ENCODE peak calls at places on chromosome 2, in ten cellular contexts. J is GM23338, L is WERI-Rb-1, Q is neural crest cell, Z is GM13976, Y is nephron progenitor cell, O is epithelial cell of esophagus, H is heart right ventricle, E is IMR-90, N is dorsolateral prefrontal cortex. S is an unnamed sample.

GRCh38 chr2:149259136-149259535 is 71.3 kb upstream of the LYPD6 start:
- DNase-seq in E (no peak), H (no peak), L (no peak), N (no peak), J (no peak), Q (no peak), O (no peak), Z (no peak), Y (no peak), S (no peak)

GRCh38 chr2:60671971-60672370 is 84.1 kb upstream of the PAPOLG start:
- DNase-seq in Q (no peak), Y (no peak), E (no peak), N (no peak), O (no peak), Z (no peak), L (no peak), J (no peak), H (no peak), S (no peak)

GRCh38 chr2:230842473-230842872 is 22.3 kb upstream of the ITM2C start:
- DNase-seq in Q (no peak), H (no peak), Y (no peak), J (no peak), O (peak; percentile 30), L (no peak), N (no peak), E (no peak), Z (no peak), S (no peak)

GRCh38 chr2:165018207-165018606 is 62.9 kb upstream of the SLC38A11 start:
- DNase-seq in N (no peak), E (peak; percentile 1), O (no peak), H (no peak), L (no peak), Q (peak; percentile 23), Z (no peak), Y (no peak), J (peak; percentile 87), S (no peak)

GRCh38 chr2:60819155-60819862 is 62.1 kb upstream of the REL start:
- DNase-seq in O (no peak), N (no peak), L (no peak), J (no peak), Z (no peak), Q (no peak), H (no peak), E (no peak), Y (no peak), S (no peak)

GRCh38 chr2:170711196-170711773 is 3.9 kb upstream of the SP5 start:
- DNase-seq in N (no peak), Z (no peak), O (no peak), L (no peak), J (peak; percentile 38), Y (no peak), H (no peak), Q (no peak), E (no peak), S (no peak)

GRCh38 chr2:144453039-144453336 is 66.9 kb downstream of the ZEB2 start:
- DNase-seq in N (no peak), J (no peak), Y (no peak), Z (no peak), O (no peak), L (peak; percentile 13), H (no peak), Q (no peak), E (peak; percentile 76), S (peak; percentile 80)

GRCh38 chr2:29462293-29462692 is 347.1 kb downstream of the CLIP4 start:
- DNase-seq in Y (no peak), Z (no peak), Q (no peak), E (peak; percentile 68), J (no peak), O (peak; percentile 62), N (no peak), L (no peak), H (no peak), S (peak; percentile 28)

GRCh38 chr2:197310271-197310939 is at the start of gene ANKRD44:
- DNase-seq in H (peak; percentile 90), Q (peak; percentile 76), J (peak; percentile 83), Z (peak; percentile 90), O (peak; percentile 89), N (peak; percentile 90), E (peak; percentile 80), L (peak; percentile 87), Y (peak; percentile 86), S (peak; percentile 74)

GRCh38 chr2:160869411-160869810 is 290.8 kb upstream of the TANK start:
- DNase-seq in H (no peak), O (peak; percentile 58), J (no peak), Z (no peak), E (peak; percentile 94), Y (no peak), L (no peak), N (no peak), Q (no peak), S (peak; percentile 71)

GRCh38 chr2:119544075-119545031 is at the start of gene CFAP221:
- DNase-seq in H (peak; percentile 67), Y (peak; percentile 87), L (peak; percentile 83), Z (peak; percentile 70), O (peak; percentile 72), N (peak; percentile 80), J (peak; percentile 88), Q (peak; percentile 73), E (peak; percentile 28), S (peak; percentile 37)

GRCh38 chr2:74002515-74003391 is 18.0 kb downstream of the TET3 start:
- DNase-seq in N (peak; percentile 85), J (peak; percentile 91), Q (peak; percentile 70), O (peak; percentile 88), Y (peak; percentile 89), L (peak; percentile 96), Z (peak; percentile 96), E (peak; percentile 83), H (peak; percentile 78), S (peak; percentile 86)

GRCh38 chr2:122519806-122520205 is 764.4 kb downstream of the TSN start:
- DNase-seq in E (no peak), L (no peak), N (no peak), J (no peak), Q (no peak), Y (no peak), H (no peak), Z (no peak), O (peak; percentile 67), S (no peak)

DNA sequence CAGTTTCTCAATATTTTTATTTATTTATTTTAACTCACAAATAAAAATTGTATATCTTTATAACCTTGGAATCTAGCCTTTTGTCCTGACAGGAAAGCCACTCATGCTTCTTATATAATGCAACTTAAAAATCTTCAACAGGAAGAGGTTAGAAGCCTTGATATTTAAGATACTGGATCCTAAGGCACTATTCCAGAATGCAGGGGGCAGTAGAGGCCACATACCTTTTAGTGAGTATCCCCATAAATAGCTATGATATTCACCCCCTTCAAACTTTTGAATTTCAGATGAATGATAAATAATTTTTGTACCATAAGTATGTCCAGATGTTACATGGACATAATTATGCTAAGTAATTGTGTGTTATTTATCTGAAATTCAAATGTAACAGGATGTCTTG is 592.7 kb upstream of the VRK2 start:
- DNase-seq in O (no peak), Y (no peak), Q (no peak), N (no peak), J (peak; percentile 47), L (no peak), E (no peak), H (no peak), Z (no peak), S (no peak)
- TF ChIP-seq CTCF in O (peak; percentile 11), Y (peak; percentile 24), Q (peak; percentile 26), N (no peak), J (peak; percentile 63), L (peak; percentile 13), E (no peak), H (no peak), Z (no peak), S (no peak)

GRCh38 chr2:5374736-5375135 is 317.4 kb upstream of the SOX11 start:
- DNase-seq in N (no peak), H (no peak), Y (no peak), L (no peak), Z (no peak), E (no peak), J (no peak), Q (no peak), O (no peak), S (no peak)

GRCh38 chr2:5367321-5367720 is 324.9 kb upstream of the SOX11 start:
- DNase-seq in E (no peak), H (no peak), O (no peak), Y (no peak), N (no peak), L (no peak), Q (no peak), Z (no peak), J (no peak), S (no peak)

GRCh38 chr2:5368263-5368662 is 323.9 kb upstream of the SOX11 start:
- DNase-seq in E (no peak), N (no peak), J (peak; percentile 27), H (no peak), Q (no peak), Y (no peak), O (no peak), L (no peak), Z (no peak), S (no peak)

DNA sequence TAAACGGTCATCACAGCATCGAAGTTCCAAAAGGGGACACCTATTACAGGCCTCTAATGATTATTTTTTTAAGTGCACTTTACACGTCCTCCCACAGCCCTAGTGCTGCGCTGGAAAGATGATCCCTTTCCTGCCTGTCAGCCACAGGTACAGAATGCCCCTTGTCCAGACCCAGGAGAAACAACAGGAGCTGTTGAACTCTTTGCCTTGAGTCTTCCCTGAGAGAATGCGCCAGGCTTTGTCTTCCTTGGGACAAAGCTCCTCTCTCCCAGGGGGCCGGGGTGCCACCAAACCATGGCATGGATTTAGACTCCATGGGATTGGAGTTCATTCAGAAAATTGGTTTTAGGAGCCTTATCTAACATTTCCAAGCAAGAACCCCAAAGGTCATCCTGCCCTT is 319.0 kb upstream of the SOX11 start:
- DNase-seq in Z (no peak), H (no peak), L (peak; percentile 39), Q (peak; percentile 71), Y (peak; percentile 74), E (no peak), J (peak; percentile 82), O (no peak), N (no peak), S (no peak)
- TF ChIP-seq CTCF in Z (no peak), H (no peak), L (no peak), Q (no peak), Y (no peak), E (no peak), J (no peak), O (no peak), N (no peak), S (no peak)

GRCh38 chr2:121362776-121363175 is 77.8 kb upstream of the TFCP2L1 start:
- DNase-seq in E (no peak), L (no peak), H (no peak), N (no peak), O (no peak), Z (no peak), Q (no peak), Y (no peak), J (no peak), S (no peak)
- TF ChIP-seq CTCF in E (no peak), L (no peak), H (no peak), N (no peak), O (no peak), Z (no peak), Q (no peak), Y (no peak), J (no peak), S (no peak)

DNA sequence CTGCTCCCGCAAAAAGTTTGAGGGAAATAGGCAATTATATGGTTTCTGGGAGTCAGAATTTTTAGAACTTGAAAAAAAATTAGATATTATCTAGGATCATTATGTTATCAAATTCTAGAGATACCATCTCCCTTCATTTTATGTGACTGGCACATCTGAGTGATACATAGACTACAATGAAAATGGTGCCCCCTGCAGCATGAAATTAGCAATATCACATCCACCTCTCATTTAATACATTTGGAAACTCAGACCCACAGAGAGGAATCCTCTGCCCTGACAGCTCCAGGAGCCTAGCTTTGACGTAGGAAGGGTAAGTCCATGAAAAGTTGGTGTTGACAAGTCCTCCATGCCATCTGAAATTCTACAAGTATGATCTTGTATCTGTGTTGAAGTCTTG is 381.6 kb downstream of the SUCLG1 start:
- DNase-seq in E (no peak), H (no peak), Q (peak; percentile 29), J (peak; percentile 71), Y (peak; percentile 17), N (no peak), O (peak; percentile 61), Z (no peak), L (peak; percentile 36), S (no peak)
- TF ChIP-seq CTCF in E (peak; percentile 35), H (peak; percentile 12), Q (peak; percentile 67), J (peak; percentile 74), Y (no peak), N (peak; percentile 64), O (peak; percentile 59), Z (peak; percentile 16), L (peak; percentile 40), S (peak; percentile 12)

S was measured in fibroblast of villous mesenchyme.